ENCODE peak calls at places on chromosomes 7 and 10, in five cellular contexts. F is retina; D is adipocyte; N is activated naive CD4-positive, alpha-beta T cell; J is lung microvascular endothelial cell. W is an unnamed sample.

GRCh38 chr7:79673969-79674368 is 220.5 kb upstream of the MAGI2 start:
- DNase-seq in D (no peak), N (no peak), F (no peak), J (no peak), W (no peak)

GRCh38 chr10:123429631-123430257 is 236.4 kb upstream of the GPR26 start:
- DNase-seq in J (no peak), D (no peak), F (peak), N (no peak), W (no peak)

GRCh38 chr7:66503036-66503370 is 125.7 kb upstream of the KCTD7 start:
- DNase-seq in N (no peak), J (no peak), F (no peak), D (no peak), W (no peak)

GRCh38 chr7:37208528-37208927 is 240.1 kb downstream of the ELMO1 start:
- DNase-seq in J (peak), D (peak), N (no peak), F (peak), W (peak)

GRCh38 chr10:78910021-78910420 is 158.7 kb upstream of the ZMIZ1 start:
- DNase-seq in J (no peak), D (no peak), F (no peak), N (no peak), W (no peak)

GRCh38 chr7:129363-130221 is 62.8 kb upstream of the FAM20C start:
- DNase-seq in N (no peak), D (peak), J (no peak), F (no peak), W (no peak)

GRCh38 chr7:11313801-11314200 is 340.1 kb downstream of the PHF14 start:
- DNase-seq in N (no peak), J (no peak), D (no peak), F (no peak), W (peak)

GRCh38 chr10:81179805-81180452 is 642.2 kb downstream of the SH2D4B start:
- DNase-seq in D (no peak), F (no peak), J (peak), N (no peak), W (no peak)

GRCh38 chr7:117110480-117111315 is 157.4 kb downstream of the ST7 start:
- DNase-seq in N (no peak), D (no peak), F (peak), J (peak), W (peak)

GRCh38 chr7:79781716-79782115 is 328.2 kb upstream of the MAGI2 start:
- DNase-seq in D (peak), F (no peak), J (no peak), N (no peak), W (no peak)

GRCh38 chr7:47572101-47572460 is 9.8 kb downstream of the TNS3 start:
- DNase-seq in N (no peak), D (no peak), F (no peak), J (no peak), W (no peak)

GRCh38 chr10:111207525-111207924 is 130.7 kb downstream of the ADRA2A start:
- DNase-seq in N (no peak), J (peak), D (no peak), F (no peak), W (no peak)

GRCh38 chr10:50635286-50635685 is 11.5 kb upstream of the SGMS1 start:
- DNase-seq in N (no peak), F (no peak), D (peak), J (no peak), W (no peak)

W was measured in cerebellum.